ENCODE peak calls at places on chromosome 11, in nine cellular contexts. One of them, this sample, is unnamed.
A peak's percentile ranks its signal among the peaks of the same experiment; 100 is the strongest.

GRCh38 chr11:69061713-69062053 is 13.0 kb downstream of the TPCN2 start:
- DNase-seq in sigmoid colon: no peak
- DNase-seq in PC-3: no peak
- DNase-seq in activated gamma-delta T cell treated with anti-CD3 and anti-CD28 coated beads, Interleukin-2, amount 50 U/mL, for 16 hours: no peak
- DNase-seq in OCI-LY7: no peak
- DNase-seq in NCI-H1694: no peak
- DNase-seq in stimulated activated CD8-positive, alpha-beta memory T cell treated with anti-CD3 and anti-CD28 coated beads, Interleukin-4, amount 100 ng/mL, for 24 hours: no peak
- DNase-seq in HT-29: no peak
- DNase-seq in AG10803: no peak
- DNase-seq in this sample: no peak

GRCh38 chr11:6817668-6818067 is 18.2 kb upstream of the OR6A2 start:
- DNase-seq in sigmoid colon: no peak
- DNase-seq in NCI-H1694: no peak
- DNase-seq in activated gamma-delta T cell treated with anti-CD3 and anti-CD28 coated beads, Interleukin-2, amount 50 U/mL, for 16 hours: no peak
- DNase-seq in AG10803: no peak
- DNase-seq in stimulated activated CD8-positive, alpha-beta memory T cell treated with anti-CD3 and anti-CD28 coated beads, Interleukin-4, amount 100 ng/mL, for 24 hours: no peak
- DNase-seq in PC-3: no peak
- DNase-seq in OCI-LY7: no peak
- DNase-seq in HT-29: peak; percentile 33
- DNase-seq in this sample: no peak

GRCh38 chr11:46559815-46560214 is 34.0 kb downstream of the AMBRA1 start:
- DNase-seq in PC-3: no peak
- DNase-seq in HT-29: peak; percentile 33
- DNase-seq in AG10803: no peak
- DNase-seq in stimulated activated CD8-positive, alpha-beta memory T cell treated with anti-CD3 and anti-CD28 coated beads, Interleukin-4, amount 100 ng/mL, for 24 hours: no peak
- DNase-seq in OCI-LY7: no peak
- DNase-seq in sigmoid colon: no peak
- DNase-seq in activated gamma-delta T cell treated with anti-CD3 and anti-CD28 coated beads, Interleukin-2, amount 50 U/mL, for 16 hours: no peak
- DNase-seq in NCI-H1694: no peak
- DNase-seq in this sample: no peak

GRCh38 chr11:79661373-79661772 is 220.5 kb upstream of the TENM4 start:
- DNase-seq in sigmoid colon: no peak
- DNase-seq in PC-3: no peak
- DNase-seq in stimulated activated CD8-positive, alpha-beta memory T cell treated with anti-CD3 and anti-CD28 coated beads, Interleukin-4, amount 100 ng/mL, for 24 hours: no peak
- DNase-seq in HT-29: no peak
- DNase-seq in OCI-LY7: no peak
- DNase-seq in AG10803: no peak
- DNase-seq in NCI-H1694: no peak
- DNase-seq in activated gamma-delta T cell treated with anti-CD3 and anti-CD28 coated beads, Interleukin-2, amount 50 U/mL, for 16 hours: no peak
- DNase-seq in this sample: no peak

GRCh38 chr11:3942956-3943497 is 87.6 kb downstream of the STIM1 start:
- DNase-seq in NCI-H1694: no peak
- DNase-seq in stimulated activated CD8-positive, alpha-beta memory T cell treated with anti-CD3 and anti-CD28 coated beads, Interleukin-4, amount 100 ng/mL, for 24 hours: no peak
- DNase-seq in OCI-LY7: no peak
- DNase-seq in PC-3: no peak
- DNase-seq in activated gamma-delta T cell treated with anti-CD3 and anti-CD28 coated beads, Interleukin-2, amount 50 U/mL, for 16 hours: no peak
- DNase-seq in HT-29: no peak
- DNase-seq in AG10803: no peak
- DNase-seq in sigmoid colon: no peak
- DNase-seq in this sample: no peak

GRCh38 chr11:22787565-22788162 is 41.9 kb downstream of the SVIP start:
- DNase-seq in stimulated activated CD8-positive, alpha-beta memory T cell treated with anti-CD3 and anti-CD28 coated beads, Interleukin-4, amount 100 ng/mL, for 24 hours: no peak
- DNase-seq in activated gamma-delta T cell treated with anti-CD3 and anti-CD28 coated beads, Interleukin-2, amount 50 U/mL, for 16 hours: no peak
- DNase-seq in OCI-LY7: peak; percentile 56
- DNase-seq in HT-29: peak; percentile 82
- DNase-seq in sigmoid colon: no peak
- DNase-seq in NCI-H1694: peak; percentile 70
- DNase-seq in PC-3: peak; percentile 53
- DNase-seq in AG10803: peak; percentile 46
- DNase-seq in this sample: peak; percentile 15

GRCh38 chr11:37504066-37504611 is 906.1 kb upstream of the RAG2 start:
- DNase-seq in stimulated activated CD8-positive, alpha-beta memory T cell treated with anti-CD3 and anti-CD28 coated beads, Interleukin-4, amount 100 ng/mL, for 24 hours: no peak
- DNase-seq in OCI-LY7: no peak
- DNase-seq in HT-29: peak; percentile 65
- DNase-seq in activated gamma-delta T cell treated with anti-CD3 and anti-CD28 coated beads, Interleukin-2, amount 50 U/mL, for 16 hours: no peak
- DNase-seq in sigmoid colon: no peak
- DNase-seq in AG10803: peak; percentile 52
- DNase-seq in NCI-H1694: no peak
- DNase-seq in PC-3: peak; percentile 92
- DNase-seq in this sample: peak; percentile 50

GRCh38 chr11:101929516-101929915 is 13.2 kb upstream of the ANGPTL5 start:
- DNase-seq in OCI-LY7: no peak
- DNase-seq in stimulated activated CD8-positive, alpha-beta memory T cell treated with anti-CD3 and anti-CD28 coated beads, Interleukin-4, amount 100 ng/mL, for 24 hours: no peak
- DNase-seq in NCI-H1694: no peak
- DNase-seq in HT-29: no peak
- DNase-seq in AG10803: no peak
- DNase-seq in activated gamma-delta T cell treated with anti-CD3 and anti-CD28 coated beads, Interleukin-2, amount 50 U/mL, for 16 hours: no peak
- DNase-seq in PC-3: no peak
- DNase-seq in sigmoid colon: no peak
- DNase-seq in this sample: no peak

GRCh38 chr11:122696662-122697061 is 41.1 kb downstream of the UBASH3B start:
- DNase-seq in PC-3: no peak
- DNase-seq in sigmoid colon: no peak
- DNase-seq in stimulated activated CD8-positive, alpha-beta memory T cell treated with anti-CD3 and anti-CD28 coated beads, Interleukin-4, amount 100 ng/mL, for 24 hours: peak; percentile 52
- DNase-seq in AG10803: no peak
- DNase-seq in OCI-LY7: peak; percentile 96
- DNase-seq in NCI-H1694: no peak
- DNase-seq in activated gamma-delta T cell treated with anti-CD3 and anti-CD28 coated beads, Interleukin-2, amount 50 U/mL, for 16 hours: peak; percentile 63
- DNase-seq in HT-29: peak; percentile 41
- DNase-seq in this sample: peak; percentile 62

GRCh38 chr11:96045622-96046456 is 121.9 kb upstream of the MTMR2 start:
- DNase-seq in OCI-LY7: no peak
- DNase-seq in sigmoid colon: peak; percentile 67
- DNase-seq in NCI-H1694: peak; percentile 9
- DNase-seq in activated gamma-delta T cell treated with anti-CD3 and anti-CD28 coated beads, Interleukin-2, amount 50 U/mL, for 16 hours: no peak
- DNase-seq in AG10803: peak; percentile 93
- DNase-seq in HT-29: no peak
- DNase-seq in PC-3: no peak
- DNase-seq in stimulated activated CD8-positive, alpha-beta memory T cell treated with anti-CD3 and anti-CD28 coated beads, Interleukin-4, amount 100 ng/mL, for 24 hours: no peak
- DNase-seq in this sample: no peak

GRCh38 chr11:81963018-81963417 is 770.6 kb downstream of the FAM181B start:
- DNase-seq in HT-29: peak; percentile 23
- DNase-seq in activated gamma-delta T cell treated with anti-CD3 and anti-CD28 coated beads, Interleukin-2, amount 50 U/mL, for 16 hours: no peak
- DNase-seq in AG10803: no peak
- DNase-seq in PC-3: peak; percentile 1
- DNase-seq in stimulated activated CD8-positive, alpha-beta memory T cell treated with anti-CD3 and anti-CD28 coated beads, Interleukin-4, amount 100 ng/mL, for 24 hours: no peak
- DNase-seq in NCI-H1694: no peak
- DNase-seq in OCI-LY7: peak; percentile 30
- DNase-seq in sigmoid colon: no peak
- DNase-seq in this sample: no peak

GRCh38 chr11:44290206-44290605 is 19.7 kb downstream of the ALX4 start:
- DNase-seq in stimulated activated CD8-positive, alpha-beta memory T cell treated with anti-CD3 and anti-CD28 coated beads, Interleukin-4, amount 100 ng/mL, for 24 hours: no peak
- DNase-seq in OCI-LY7: no peak
- DNase-seq in activated gamma-delta T cell treated with anti-CD3 and anti-CD28 coated beads, Interleukin-2, amount 50 U/mL, for 16 hours: no peak
- DNase-seq in AG10803: peak; percentile 54
- DNase-seq in HT-29: no peak
- DNase-seq in NCI-H1694: no peak
- DNase-seq in PC-3: no peak
- DNase-seq in sigmoid colon: no peak
- DNase-seq in this sample: no peak

GRCh38 chr11:63985812-63986155 is 454 bp upstream of the OTUB1 start:
- DNase-seq in stimulated activated CD8-positive, alpha-beta memory T cell treated with anti-CD3 and anti-CD28 coated beads, Interleukin-4, amount 100 ng/mL, for 24 hours: peak; percentile 49
- DNase-seq in PC-3: no peak
- DNase-seq in OCI-LY7: peak; percentile 68
- DNase-seq in AG10803: no peak
- DNase-seq in activated gamma-delta T cell treated with anti-CD3 and anti-CD28 coated beads, Interleukin-2, amount 50 U/mL, for 16 hours: peak; percentile 42
- DNase-seq in sigmoid colon: no peak
- DNase-seq in NCI-H1694: no peak
- DNase-seq in HT-29: no peak
- DNase-seq in this sample: peak; percentile 73

GRCh38 chr11:19727246-19727645 is 14.6 kb downstream of the NAV2 start:
- DNase-seq in stimulated activated CD8-positive, alpha-beta memory T cell treated with anti-CD3 and anti-CD28 coated beads, Interleukin-4, amount 100 ng/mL, for 24 hours: no peak
- DNase-seq in AG10803: peak; percentile 69
- DNase-seq in OCI-LY7: no peak
- DNase-seq in PC-3: no peak
- DNase-seq in NCI-H1694: no peak
- DNase-seq in HT-29: no peak
- DNase-seq in sigmoid colon: no peak
- DNase-seq in activated gamma-delta T cell treated with anti-CD3 and anti-CD28 coated beads, Interleukin-2, amount 50 U/mL, for 16 hours: no peak
- DNase-seq in this sample: no peak

GRCh38 chr11:130213143-130213978 is 53.8 kb downstream of the ST14 start:
- DNase-seq in sigmoid colon: peak; percentile 77
- DNase-seq in AG10803: no peak
- DNase-seq in OCI-LY7: peak; percentile 71
- DNase-seq in NCI-H1694: peak; percentile 4
- DNase-seq in HT-29: peak; percentile 74
- DNase-seq in PC-3: peak; percentile 76
- DNase-seq in activated gamma-delta T cell treated with anti-CD3 and anti-CD28 coated beads, Interleukin-2, amount 50 U/mL, for 16 hours: peak; percentile 65
- DNase-seq in stimulated activated CD8-positive, alpha-beta memory T cell treated with anti-CD3 and anti-CD28 coated beads, Interleukin-4, amount 100 ng/mL, for 24 hours: peak; percentile 51
- DNase-seq in this sample: peak; percentile 63

GRCh38 chr11:12480401-12480800 is 103.0 kb downstream of the PARVA start:
- DNase-seq in stimulated activated CD8-positive, alpha-beta memory T cell treated with anti-CD3 and anti-CD28 coated beads, Interleukin-4, amount 100 ng/mL, for 24 hours: no peak
- DNase-seq in PC-3: no peak
- DNase-seq in HT-29: no peak
- DNase-seq in sigmoid colon: no peak
- DNase-seq in activated gamma-delta T cell treated with anti-CD3 and anti-CD28 coated beads, Interleukin-2, amount 50 U/mL, for 16 hours: no peak
- DNase-seq in AG10803: no peak
- DNase-seq in NCI-H1694: no peak
- DNase-seq in OCI-LY7: no peak
- DNase-seq in this sample: no peak

GRCh38 chr11:16252373-16252772 is 104.0 kb downstream of the SOX6 start:
- DNase-seq in NCI-H1694: no peak
- DNase-seq in sigmoid colon: no peak
- DNase-seq in AG10803: peak; percentile 1
- DNase-seq in HT-29: peak; percentile 47
- DNase-seq in OCI-LY7: no peak
- DNase-seq in activated gamma-delta T cell treated with anti-CD3 and anti-CD28 coated beads, Interleukin-2, amount 50 U/mL, for 16 hours: no peak
- DNase-seq in stimulated activated CD8-positive, alpha-beta memory T cell treated with anti-CD3 and anti-CD28 coated beads, Interleukin-4, amount 100 ng/mL, for 24 hours: no peak
- DNase-seq in PC-3: peak; percentile 16
- DNase-seq in this sample: no peak

GRCh38 chr11:71499546-71499945 is 27.5 kb upstream of the KRTAP5-7 start:
- DNase-seq in activated gamma-delta T cell treated with anti-CD3 and anti-CD28 coated beads, Interleukin-2, amount 50 U/mL, for 16 hours: no peak
- DNase-seq in sigmoid colon: no peak
- DNase-seq in HT-29: no peak
- DNase-seq in OCI-LY7: no peak
- DNase-seq in stimulated activated CD8-positive, alpha-beta memory T cell treated with anti-CD3 and anti-CD28 coated beads, Interleukin-4, amount 100 ng/mL, for 24 hours: no peak
- DNase-seq in NCI-H1694: no peak
- DNase-seq in PC-3: peak; percentile 64
- DNase-seq in AG10803: no peak
- DNase-seq in this sample: no peak

GRCh38 chr11:7196396-7197146 is 55.1 kb upstream of the SYT9 start:
- DNase-seq in activated gamma-delta T cell treated with anti-CD3 and anti-CD28 coated beads, Interleukin-2, amount 50 U/mL, for 16 hours: no peak
- DNase-seq in OCI-LY7: no peak
- DNase-seq in HT-29: no peak
- DNase-seq in NCI-H1694: no peak
- DNase-seq in AG10803: no peak
- DNase-seq in stimulated activated CD8-positive, alpha-beta memory T cell treated with anti-CD3 and anti-CD28 coated beads, Interleukin-4, amount 100 ng/mL, for 24 hours: no peak
- DNase-seq in sigmoid colon: no peak
- DNase-seq in PC-3: no peak
- DNase-seq in this sample: no peak

GRCh38 chr11:14380947-14381555 is 22.1 kb upstream of the RRAS2 start:
- DNase-seq in activated gamma-delta T cell treated with anti-CD3 and anti-CD28 coated beads, Interleukin-2, amount 50 U/mL, for 16 hours: peak; percentile 28
- DNase-seq in AG10803: peak; percentile 63
- DNase-seq in OCI-LY7: no peak
- DNase-seq in stimulated activated CD8-positive, alpha-beta memory T cell treated with anti-CD3 and anti-CD28 coated beads, Interleukin-4, amount 100 ng/mL, for 24 hours: peak; percentile 15
- DNase-seq in HT-29: peak; percentile 79
- DNase-seq in sigmoid colon: peak; percentile 87
- DNase-seq in NCI-H1694: no peak
- DNase-seq in PC-3: peak; percentile 64
- DNase-seq in this sample: peak; percentile 85

GRCh38 chr11:86440305-86440716 is 65.6 kb downstream of the CCDC81 start:
- DNase-seq in NCI-H1694: no peak
- DNase-seq in HT-29: no peak
- DNase-seq in AG10803: peak; percentile 79
- DNase-seq in sigmoid colon: peak; percentile 73
- DNase-seq in activated gamma-delta T cell treated with anti-CD3 and anti-CD28 coated beads, Interleukin-2, amount 50 U/mL, for 16 hours: no peak
- DNase-seq in PC-3: no peak
- DNase-seq in stimulated activated CD8-positive, alpha-beta memory T cell treated with anti-CD3 and anti-CD28 coated beads, Interleukin-4, amount 100 ng/mL, for 24 hours: no peak
- DNase-seq in OCI-LY7: no peak
- DNase-seq in this sample: no peak

GRCh38 chr11:17651681-17652080 is 67.7 kb upstream of the MYOD1 start:
- DNase-seq in sigmoid colon: no peak
- DNase-seq in PC-3: no peak
- DNase-seq in activated gamma-delta T cell treated with anti-CD3 and anti-CD28 coated beads, Interleukin-2, amount 50 U/mL, for 16 hours: no peak
- DNase-seq in HT-29: no peak
- DNase-seq in AG10803: no peak
- DNase-seq in OCI-LY7: no peak
- DNase-seq in NCI-H1694: no peak
- DNase-seq in stimulated activated CD8-positive, alpha-beta memory T cell treated with anti-CD3 and anti-CD28 coated beads, Interleukin-4, amount 100 ng/mL, for 24 hours: no peak
- DNase-seq in this sample: no peak

GRCh38 chr11:14118047-14118446 is 155.5 kb downstream of the SPON1 start:
- DNase-seq in PC-3: no peak
- DNase-seq in AG10803: no peak
- DNase-seq in NCI-H1694: no peak
- DNase-seq in sigmoid colon: no peak
- DNase-seq in HT-29: no peak
- DNase-seq in OCI-LY7: no peak
- DNase-seq in activated gamma-delta T cell treated with anti-CD3 and anti-CD28 coated beads, Interleukin-2, amount 50 U/mL, for 16 hours: no peak
- DNase-seq in stimulated activated CD8-positive, alpha-beta memory T cell treated with anti-CD3 and anti-CD28 coated beads, Interleukin-4, amount 100 ng/mL, for 24 hours: no peak
- DNase-seq in this sample: no peak

GRCh38 chr11:35785287-35786167 is 123.0 kb downstream of the TRIM44 start:
- DNase-seq in stimulated activated CD8-positive, alpha-beta memory T cell treated with anti-CD3 and anti-CD28 coated beads, Interleukin-4, amount 100 ng/mL, for 24 hours: no peak
- DNase-seq in OCI-LY7: no peak
- DNase-seq in HT-29: no peak
- DNase-seq in PC-3: peak; percentile 31
- DNase-seq in NCI-H1694: no peak
- DNase-seq in AG10803: peak; percentile 29
- DNase-seq in sigmoid colon: no peak
- DNase-seq in activated gamma-delta T cell treated with anti-CD3 and anti-CD28 coated beads, Interleukin-2, amount 50 U/mL, for 16 hours: no peak
- DNase-seq in this sample: no peak